ENCODE peak calls at places on chromosomes 16 and 17, in five cellular contexts. N is A549, U is nephron progenitor cell, L is psoas muscle, I is foreskin fibroblast. K is an unnamed sample.
A peak's percentile ranks its signal among the peaks of the same experiment; 100 is the strongest.

GRCh38 chr16:410516-411178 is 9.0 kb downstream of the DECR2 start:
- DNase-seq in N (no peak), U (no peak), L (no peak), I (no peak), K (no peak)

GRCh38 chr17:70138309-70138865 is 30.9 kb upstream of the KCNJ2 start:
- DNase-seq in N (no peak), U (no peak), L (no peak), I (peak; percentile 70), K (peak; percentile 15)

GRCh38 chr16:88817785-88818609 is 6.3 kb upstream of the APRT start:
- DNase-seq in N (no peak), U (no peak), L (no peak), I (peak; percentile 51), K (no peak)

GRCh38 chr16:2339521-2340484 is 725 bp downstream of the ABCA3 start:
- DNase-seq in N (peak; percentile 49), U (peak; percentile 61), L (peak; percentile 65), I (peak; percentile 62), K (no peak)

GRCh38 chr16:3482659-3483241 is 12.5 kb downstream of the C16orf90 start:
- DNase-seq in N (no peak), U (no peak), L (no peak), I (no peak), K (no peak)

GRCh38 chr17:2040942-2041560 is 771 bp upstream of the OVCA2 start:
- DNase-seq in N (no peak), U (no peak), L (no peak), I (no peak), K (no peak)

GRCh38 chr16:29308644-29309546 is 97.6 kb downstream of the NPIPB11 start:
- DNase-seq in N (no peak), U (no peak), L (no peak), I (no peak), K (no peak)

GRCh38 chr17:66420961-66421371 is 118.6 kb downstream of the PRKCA start:
- DNase-seq in N (no peak), U (no peak), L (no peak), I (peak; percentile 53), K (no peak)

GRCh38 chr17:18314059-18314730 is 599 bp downstream of the TOP3A start:
- DNase-seq in N (no peak), U (no peak), L (no peak), I (peak; percentile 44), K (no peak)

GRCh38 chr17:63701477-63702222 is 1.7 kb upstream of the LIMD2 start:
- DNase-seq in N (no peak), U (no peak), L (no peak), I (no peak), K (no peak)

GRCh38 chr17:77106874-77107358 is 33.9 kb upstream of the SEC14L1 start:
- DNase-seq in N (no peak), U (no peak), L (no peak), I (no peak), K (no peak)

GRCh38 chr17:75088902-75089417 is 1.2 kb downstream of the SLC16A5 start:
- DNase-seq in N (peak; percentile 77), U (no peak), L (no peak), I (peak; percentile 78), K (no peak)

GRCh38 chr16:9503251-9503986 is 412.0 kb downstream of the HAPSTR1 start:
- DNase-seq in N (no peak), U (no peak), L (no peak), I (no peak), K (no peak)

GRCh38 chr16:81545470-81546175 is 101.0 kb downstream of the CMIP start:
- DNase-seq in N (no peak), U (no peak), L (no peak), I (no peak), K (no peak)

GRCh38 chr16:8959921-8960787 is 3.6 kb downstream of the USP7 start:
- DNase-seq in N (no peak), U (no peak), L (no peak), I (peak; percentile 40), K (no peak)

GRCh38 chr16:78780808-78781207 is 681.4 kb downstream of the WWOX start:
- DNase-seq in N (no peak), U (no peak), L (no peak), I (no peak), K (no peak)

GRCh38 chr17:2170023-2170422 is 115.1 kb downstream of the HIC1 start:
- DNase-seq in N (no peak), U (no peak), L (no peak), I (no peak), K (no peak)

GRCh38 chr16:53099318-53100130 is 44.7 kb downstream of the CHD9 start:
- DNase-seq in N (peak; percentile 86), U (peak; percentile 67), L (peak; percentile 94), I (peak; percentile 96), K (peak; percentile 80)

GRCh38 chr17:7436556-7437368 is 1.5 kb downstream of the TMEM102 start:
- DNase-seq in N (peak; percentile 87), U (peak; percentile 85), L (peak; percentile 83), I (peak; percentile 95), K (peak; percentile 23)
- TF ChIP-seq CTCF in N (peak; percentile 99), U (peak; percentile 57), L (peak; percentile 88), I (peak; percentile 58), K (peak; percentile 66)

DNA sequence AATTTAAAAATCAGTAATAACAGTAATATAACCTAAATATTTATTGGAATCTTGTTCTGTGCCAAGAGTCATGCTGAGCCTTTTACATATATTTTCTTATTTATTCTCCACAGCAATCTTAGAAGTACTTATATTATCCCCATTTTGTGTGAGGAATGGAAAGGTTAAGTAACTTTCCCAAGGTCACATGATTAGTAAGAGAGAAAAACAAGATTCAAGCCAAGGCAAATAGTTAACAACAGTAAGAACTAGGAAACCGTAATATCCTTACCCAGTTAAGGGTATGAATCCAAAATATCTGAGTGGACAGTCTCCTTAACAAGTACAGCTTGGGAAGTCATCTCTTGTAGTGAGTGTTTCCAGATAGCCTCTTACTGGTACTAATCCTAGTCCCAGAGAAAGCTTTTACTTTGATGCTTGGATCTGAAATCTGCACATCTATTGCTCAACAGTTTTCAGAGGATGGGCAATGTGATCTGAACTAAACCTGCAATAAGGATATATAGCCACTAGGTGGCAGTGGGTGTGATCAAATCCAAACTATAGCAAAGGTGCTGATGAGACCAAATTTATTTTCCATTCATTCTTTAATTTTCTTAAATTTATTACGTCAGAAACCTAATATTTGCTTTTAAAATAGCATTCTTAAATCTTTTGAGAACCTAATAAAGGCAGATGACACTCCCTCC is 23.3 kb downstream of the SHISA6 start:
- DNase-seq in N (peak; percentile 15), U (no peak), L (no peak), I (no peak), K (no peak)
- TF ChIP-seq CTCF in N (peak; percentile 21), U (peak; percentile 16), L (peak; percentile 17), I (no peak), K (no peak)

DNA sequence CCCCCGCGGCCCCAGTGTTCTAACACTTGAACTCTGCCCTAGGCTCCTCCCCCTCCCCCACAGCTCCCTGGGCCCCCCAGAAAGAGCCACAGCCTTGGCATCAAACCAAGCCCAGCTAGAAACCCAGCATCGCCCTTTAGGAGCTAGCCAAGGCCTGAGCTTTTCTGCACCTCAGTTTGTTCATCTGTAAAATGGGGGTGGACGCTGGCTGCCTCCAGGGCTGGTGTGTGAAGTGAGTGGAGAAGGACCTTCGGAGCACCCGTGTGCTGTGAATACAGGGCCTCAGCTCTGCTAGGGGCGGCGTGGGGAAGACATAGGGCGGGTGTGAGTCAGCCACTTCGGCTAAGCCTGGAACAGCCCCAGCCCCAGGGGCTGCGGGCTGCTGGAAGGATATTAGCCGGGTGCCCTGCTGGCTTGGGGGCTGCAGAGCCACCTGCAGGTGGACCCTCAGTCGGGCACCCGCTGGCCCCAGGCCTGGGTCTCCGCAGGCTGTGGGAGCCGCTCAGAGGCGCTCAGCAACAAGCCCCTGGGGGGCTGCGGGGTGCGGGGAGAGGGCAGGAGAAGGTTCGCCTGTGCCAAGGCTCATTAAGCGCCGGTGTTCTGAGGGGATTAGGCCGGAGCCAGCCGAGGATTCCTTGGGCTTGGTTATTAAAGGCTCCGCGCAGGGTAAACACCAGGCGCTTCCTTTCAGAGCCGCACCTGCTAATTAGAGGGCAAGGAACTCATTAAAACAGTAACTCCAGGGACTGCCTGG is 217.0 kb upstream of the CIBAR2 start:
- DNase-seq in N (no peak), U (peak; percentile 53), L (no peak), I (no peak), K (peak; percentile 29)
- TF ChIP-seq CTCF in N (no peak), U (no peak), L (no peak), I (no peak), K (no peak)

DNA sequence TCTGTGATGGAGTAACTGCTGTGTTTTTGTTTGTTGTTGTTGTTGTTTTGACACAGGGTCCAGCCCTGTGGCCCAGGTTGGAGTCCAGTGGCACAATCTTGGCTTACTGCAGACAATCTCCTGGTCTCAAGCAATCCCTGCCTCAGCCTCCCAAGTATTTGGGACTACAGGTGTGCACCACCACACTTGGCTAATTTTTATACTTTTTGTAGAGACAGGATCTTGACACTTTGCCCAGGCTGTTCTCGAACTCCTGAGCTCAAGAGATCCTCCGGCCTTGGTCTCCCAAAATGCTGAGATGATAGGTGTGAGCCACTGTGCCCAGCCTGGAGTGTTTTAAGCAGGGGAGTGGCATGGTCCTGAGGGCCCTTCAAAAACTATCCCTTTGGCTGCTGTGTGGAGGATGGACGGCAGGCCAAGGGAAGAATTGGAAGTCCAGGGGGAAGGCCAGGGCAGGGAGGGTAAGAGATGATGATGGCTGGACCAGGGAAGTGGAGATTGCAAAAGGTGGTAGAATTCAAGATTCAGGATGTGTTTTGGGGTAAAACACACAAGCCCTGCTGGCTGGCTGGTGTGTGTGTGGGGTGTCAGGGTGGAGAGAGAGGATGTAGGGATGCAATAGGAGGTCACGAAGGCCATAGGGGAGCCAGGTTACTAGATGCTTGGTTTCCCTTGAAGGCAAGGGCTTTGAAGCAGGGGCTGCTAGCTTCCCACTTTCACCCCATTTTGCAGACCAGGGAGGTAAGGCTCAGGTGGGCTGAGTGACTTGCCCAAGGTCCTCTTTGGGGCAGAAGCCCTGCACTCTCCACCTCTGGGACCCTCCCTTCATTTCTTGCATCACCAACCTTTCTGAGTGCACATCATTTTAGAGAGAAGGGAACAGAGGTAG is 18.8 kb upstream of the PLLP start:
- DNase-seq in N (no peak), U (no peak), L (no peak), I (no peak), K (no peak)
- TF ChIP-seq CTCF in N (no peak), U (no peak), L (no peak), I (no peak), K (no peak)

GRCh38 chr16:31382485-31383161 is 10.5 kb upstream of the ITGAD start:
- DNase-seq in N (peak; percentile 76), U (peak; percentile 77), L (peak; percentile 67), I (peak; percentile 47), K (no peak)
- TF ChIP-seq CTCF in N (peak; percentile 70), U (peak; percentile 78), L (peak; percentile 72), I (peak; percentile 82), K (peak; percentile 35)

DNA sequence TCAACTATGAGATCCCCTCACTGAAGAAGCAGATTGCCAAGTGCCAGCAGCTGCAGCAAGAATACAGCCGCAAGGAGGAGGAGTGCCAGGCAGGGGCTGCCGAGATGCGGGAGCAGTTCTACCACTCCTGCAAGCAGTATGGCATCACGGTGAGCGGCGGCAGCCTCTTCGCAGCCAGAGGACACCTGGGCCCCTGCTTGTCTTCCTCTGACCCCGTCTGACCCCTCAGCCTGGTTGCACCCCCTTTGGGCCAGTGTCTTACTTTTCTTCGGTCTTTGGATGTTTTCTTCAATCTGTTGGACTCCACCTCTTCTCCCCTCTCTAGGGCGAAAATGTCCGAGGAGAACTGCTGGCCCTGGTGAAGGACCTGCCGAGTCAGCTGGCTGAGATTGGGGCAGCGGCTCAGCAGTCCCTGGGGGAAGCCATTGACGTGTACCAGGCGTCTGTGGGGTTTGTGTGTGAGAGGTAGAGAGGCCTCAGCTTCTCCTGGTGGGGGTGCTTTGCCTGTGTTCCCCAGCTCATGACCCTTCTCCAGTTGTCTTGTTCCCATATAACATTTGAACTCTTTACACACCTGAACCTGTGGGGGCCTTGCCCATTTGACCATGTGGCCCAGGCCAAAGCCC is 4.4 kb downstream of the CDK5RAP3 start:
- DNase-seq in N (no peak), U (no peak), L (no peak), I (no peak), K (no peak)
- TF ChIP-seq CTCF in N (no peak), U (no peak), L (no peak), I (no peak), K (no peak)

GRCh38 chr17:72602517-72603345 is 481.9 kb downstream of the SOX9 start:
- DNase-seq in N (peak; percentile 97), U (no peak), L (no peak), I (peak; percentile 70), K (no peak)
- TF ChIP-seq CTCF in N (no peak), U (no peak), L (no peak), I (peak; percentile 27), K (peak; percentile 53)